ENCODE peak calls at places on chromosomes 5 and 9, in eight cellular contexts. One of them, this sample, is unnamed. For H3K9me3, the result is how much of the 10 kb centered on the place peaks cover.

GRCh38 chr5:169162407-169162806 is 138.5 kb downstream of the SLIT3 start:
- DNase-seq in GM23248: peak
- DNase-seq in PC-9: no peak
- DNase-seq in psoas muscle: no peak
- DNase-seq in CD8-positive, alpha-beta memory T cell: no peak
- DNase-seq in CD4-positive, alpha-beta T cell: no peak
- DNase-seq in lower lobe of right lung: no peak
- DNase-seq in cardiac muscle cell: no peak
- DNase-seq in this sample: no peak

GRCh38 chr5:136055612-136056302 is 27.0 kb downstream of the TGFBI start:
- DNase-seq in GM23248: no peak
- DNase-seq in PC-9: no peak
- DNase-seq in psoas muscle: no peak
- DNase-seq in CD8-positive, alpha-beta memory T cell: no peak
- DNase-seq in CD4-positive, alpha-beta T cell: no peak
- DNase-seq in lower lobe of right lung: no peak
- DNase-seq in cardiac muscle cell: no peak
- DNase-seq in this sample: no peak

GRCh38 chr9:100472725-100473261 is at the start of gene TMEFF1:
- DNase-seq in GM23248: peak
- DNase-seq in PC-9: peak
- DNase-seq in psoas muscle: peak
- DNase-seq in CD8-positive, alpha-beta memory T cell: peak
- DNase-seq in CD4-positive, alpha-beta T cell: peak
- DNase-seq in lower lobe of right lung: no peak
- DNase-seq in cardiac muscle cell: peak
- DNase-seq in this sample: no peak

GRCh38 chr9:3912817-3913216 is 387.0 kb upstream of the RFX3 start:
- DNase-seq in GM23248: peak
- DNase-seq in PC-9: no peak
- DNase-seq in psoas muscle: no peak
- DNase-seq in CD8-positive, alpha-beta memory T cell: no peak
- DNase-seq in CD4-positive, alpha-beta T cell: no peak
- DNase-seq in lower lobe of right lung: no peak
- DNase-seq in cardiac muscle cell: no peak
- DNase-seq in this sample: no peak

GRCh38 chr5:55853818-55854217 is 2.7 kb downstream of the IL31RA start:
- DNase-seq in GM23248: peak
- DNase-seq in PC-9: no peak
- DNase-seq in psoas muscle: no peak
- DNase-seq in CD8-positive, alpha-beta memory T cell: no peak
- DNase-seq in CD4-positive, alpha-beta T cell: no peak
- DNase-seq in lower lobe of right lung: no peak
- DNase-seq in cardiac muscle cell: no peak
- DNase-seq in this sample: no peak

GRCh38 chr5:28226407-28226806 is 1188.0 kb upstream of the CDH9 start:
- DNase-seq in GM23248: no peak
- DNase-seq in PC-9: no peak
- DNase-seq in psoas muscle: no peak
- DNase-seq in CD8-positive, alpha-beta memory T cell: no peak
- DNase-seq in CD4-positive, alpha-beta T cell: no peak
- DNase-seq in lower lobe of right lung: no peak
- DNase-seq in cardiac muscle cell: no peak
- DNase-seq in this sample: no peak

GRCh38 chr5:9239626-9240025 is 306.2 kb downstream of the SEMA5A start:
- DNase-seq in GM23248: peak
- DNase-seq in PC-9: no peak
- DNase-seq in psoas muscle: no peak
- DNase-seq in CD8-positive, alpha-beta memory T cell: no peak
- DNase-seq in CD4-positive, alpha-beta T cell: no peak
- DNase-seq in lower lobe of right lung: no peak
- DNase-seq in cardiac muscle cell: no peak
- DNase-seq in this sample: no peak

GRCh38 chr9:131398204-131398603 is 4.3 kb downstream of the PRRC2B start:
- DNase-seq in GM23248: no peak
- DNase-seq in PC-9: no peak
- DNase-seq in psoas muscle: no peak
- DNase-seq in CD8-positive, alpha-beta memory T cell: peak
- DNase-seq in CD4-positive, alpha-beta T cell: peak
- DNase-seq in lower lobe of right lung: peak
- DNase-seq in cardiac muscle cell: no peak
- DNase-seq in this sample: peak

GRCh38 chr5:142466195-142466951 is 141.6 kb upstream of the SPRY4 start:
- DNase-seq in GM23248: peak
- DNase-seq in PC-9: no peak
- DNase-seq in psoas muscle: no peak
- DNase-seq in CD8-positive, alpha-beta memory T cell: no peak
- DNase-seq in CD4-positive, alpha-beta T cell: no peak
- DNase-seq in lower lobe of right lung: no peak
- DNase-seq in cardiac muscle cell: no peak
- DNase-seq in this sample: no peak

GRCh38 chr9:130756460-130757152 is 63.0 kb downstream of the EXOSC2 start:
- DNase-seq in GM23248: no peak
- DNase-seq in PC-9: no peak
- DNase-seq in psoas muscle: no peak
- DNase-seq in CD8-positive, alpha-beta memory T cell: no peak
- DNase-seq in CD4-positive, alpha-beta T cell: no peak
- DNase-seq in lower lobe of right lung: no peak
- DNase-seq in cardiac muscle cell: no peak
- DNase-seq in this sample: no peak

GRCh38 chr9:128771094-128771721 is 519 bp downstream of the ZER1 start:
- DNase-seq in GM23248: peak
- DNase-seq in PC-9: no peak
- DNase-seq in psoas muscle: no peak
- DNase-seq in CD8-positive, alpha-beta memory T cell: peak
- DNase-seq in CD4-positive, alpha-beta T cell: peak
- DNase-seq in lower lobe of right lung: no peak
- DNase-seq in cardiac muscle cell: peak
- DNase-seq in this sample: no peak

GRCh38 chr9:125409217-125409636 is 147.6 kb downstream of the GAPVD1 start:
- DNase-seq in GM23248: peak
- DNase-seq in PC-9: peak
- DNase-seq in psoas muscle: no peak
- DNase-seq in CD8-positive, alpha-beta memory T cell: no peak
- DNase-seq in CD4-positive, alpha-beta T cell: no peak
- DNase-seq in lower lobe of right lung: no peak
- DNase-seq in cardiac muscle cell: no peak
- DNase-seq in this sample: no peak

GRCh38 chr5:181223041-181223728 is at the start of gene TRIM41:
- DNase-seq in GM23248: peak
- DNase-seq in PC-9: peak
- DNase-seq in psoas muscle: peak
- DNase-seq in CD8-positive, alpha-beta memory T cell: peak
- DNase-seq in CD4-positive, alpha-beta T cell: peak
- DNase-seq in lower lobe of right lung: peak
- DNase-seq in cardiac muscle cell: peak
- DNase-seq in this sample: peak

GRCh38 chr9:105608685-105609598 is 51.0 kb downstream of the FKTN start:
- DNase-seq in GM23248: peak
- DNase-seq in PC-9: no peak
- DNase-seq in psoas muscle: no peak
- DNase-seq in CD8-positive, alpha-beta memory T cell: peak
- DNase-seq in CD4-positive, alpha-beta T cell: no peak
- DNase-seq in lower lobe of right lung: no peak
- DNase-seq in cardiac muscle cell: peak
- DNase-seq in this sample: no peak

DNA sequence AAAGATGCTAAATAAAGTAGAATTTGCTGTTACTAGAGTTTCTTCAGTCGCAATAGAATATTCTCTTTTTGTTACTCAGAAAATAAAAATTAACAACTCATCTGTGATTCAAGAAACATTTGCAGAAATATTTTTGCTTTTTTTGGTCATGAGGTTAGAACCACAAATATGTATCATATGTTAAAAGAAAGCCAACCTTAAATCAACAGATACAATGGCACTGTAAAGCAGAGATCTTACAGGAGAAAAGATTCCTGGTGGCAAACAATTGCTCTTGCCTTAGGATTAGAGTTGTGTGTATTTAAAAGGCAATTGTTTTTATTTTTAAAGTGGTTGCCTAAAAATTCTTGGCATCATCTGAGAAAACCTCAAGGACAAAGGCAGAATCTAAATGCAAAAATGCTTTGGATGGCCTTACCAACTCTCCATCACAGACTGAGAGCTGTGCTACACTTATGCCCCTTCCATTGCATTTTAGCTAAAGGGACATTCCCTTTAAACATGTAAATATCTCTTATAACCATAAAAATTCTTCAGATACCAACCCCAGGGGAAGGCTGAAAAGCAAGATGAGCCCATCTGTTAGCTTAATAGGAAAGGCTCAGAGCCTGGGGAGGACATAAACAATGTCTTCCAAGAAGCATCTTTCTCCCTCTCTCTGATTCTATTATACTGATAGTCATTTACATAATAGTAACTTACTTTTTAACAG is 100.4 kb downstream of the FAM114A2 start:
- DNase-seq in GM23248: peak
- DNase-seq in PC-9: no peak
- DNase-seq in psoas muscle: no peak
- DNase-seq in CD8-positive, alpha-beta memory T cell: no peak
- DNase-seq in CD4-positive, alpha-beta T cell: no peak
- DNase-seq in lower lobe of right lung: no peak
- DNase-seq in cardiac muscle cell: no peak
- DNase-seq in this sample: no peak
- H3K9me3 ChIP-seq in GM23248: under half
- H3K9me3 ChIP-seq in PC-9: under half
- H3K9me3 ChIP-seq in psoas muscle: under half
- H3K9me3 ChIP-seq in CD8-positive, alpha-beta memory T cell: under half
- H3K9me3 ChIP-seq in CD4-positive, alpha-beta T cell: under half
- H3K9me3 ChIP-seq in lower lobe of right lung: under half
- H3K9me3 ChIP-seq in cardiac muscle cell: under half
- H3K9me3 ChIP-seq in this sample: under half

GRCh38 chr5:176995896-176996767 is 10.4 kb downstream of the UIMC1 start:
- DNase-seq in GM23248: peak
- DNase-seq in PC-9: no peak
- DNase-seq in psoas muscle: no peak
- DNase-seq in CD8-positive, alpha-beta memory T cell: no peak
- DNase-seq in CD4-positive, alpha-beta T cell: no peak
- DNase-seq in lower lobe of right lung: no peak
- DNase-seq in cardiac muscle cell: no peak
- DNase-seq in this sample: no peak

GRCh38 chr5:176994460-176995121 is 12.0 kb downstream of the UIMC1 start:
- DNase-seq in GM23248: no peak
- DNase-seq in PC-9: peak
- DNase-seq in psoas muscle: peak
- DNase-seq in CD8-positive, alpha-beta memory T cell: no peak
- DNase-seq in CD4-positive, alpha-beta T cell: no peak
- DNase-seq in lower lobe of right lung: peak
- DNase-seq in cardiac muscle cell: peak
- DNase-seq in this sample: no peak

GRCh38 chr5:176996780-176997179 is 9.8 kb downstream of the UIMC1 start:
- DNase-seq in GM23248: no peak
- DNase-seq in PC-9: no peak
- DNase-seq in psoas muscle: no peak
- DNase-seq in CD8-positive, alpha-beta memory T cell: no peak
- DNase-seq in CD4-positive, alpha-beta T cell: no peak
- DNase-seq in lower lobe of right lung: no peak
- DNase-seq in cardiac muscle cell: no peak
- DNase-seq in this sample: no peak

GRCh38 chr5:176998828-176999227 is 7.8 kb downstream of the UIMC1 start:
- DNase-seq in GM23248: no peak
- DNase-seq in PC-9: no peak
- DNase-seq in psoas muscle: no peak
- DNase-seq in CD8-positive, alpha-beta memory T cell: no peak
- DNase-seq in CD4-positive, alpha-beta T cell: no peak
- DNase-seq in lower lobe of right lung: no peak
- DNase-seq in cardiac muscle cell: no peak
- DNase-seq in this sample: no peak

DNA sequence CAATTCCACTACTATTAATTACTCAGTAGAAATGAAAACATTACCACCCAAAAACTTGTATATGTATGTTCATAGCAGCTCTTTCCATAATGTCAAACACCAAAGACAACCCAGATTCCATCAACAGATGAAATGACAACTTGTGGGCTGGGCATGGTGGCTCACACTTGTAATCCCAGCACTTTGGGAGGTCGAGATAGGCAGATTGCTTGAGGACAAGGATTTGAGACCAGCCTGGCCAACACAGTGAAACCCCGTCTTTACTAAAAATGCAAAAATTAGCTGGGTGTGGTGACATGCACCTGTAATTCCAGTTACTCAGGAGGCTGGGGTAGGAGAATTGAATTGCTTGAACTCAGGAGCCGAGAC is 11.5 kb downstream of the UIMC1 start:
- DNase-seq in GM23248: no peak
- DNase-seq in PC-9: no peak
- DNase-seq in psoas muscle: no peak
- DNase-seq in CD8-positive, alpha-beta memory T cell: no peak
- DNase-seq in CD4-positive, alpha-beta T cell: no peak
- DNase-seq in lower lobe of right lung: no peak
- DNase-seq in cardiac muscle cell: no peak
- DNase-seq in this sample: no peak
- H3K9me3 ChIP-seq in GM23248: under half
- H3K9me3 ChIP-seq in PC-9: under half
- H3K9me3 ChIP-seq in psoas muscle: under half
- H3K9me3 ChIP-seq in CD8-positive, alpha-beta memory T cell: under half
- H3K9me3 ChIP-seq in CD4-positive, alpha-beta T cell: under half
- H3K9me3 ChIP-seq in lower lobe of right lung: under half
- H3K9me3 ChIP-seq in cardiac muscle cell: under half
- H3K9me3 ChIP-seq in this sample: under half

GRCh38 chr5:40093550-40093949 is 586.2 kb upstream of the PTGER4 start:
- DNase-seq in GM23248: no peak
- DNase-seq in PC-9: no peak
- DNase-seq in psoas muscle: no peak
- DNase-seq in CD8-positive, alpha-beta memory T cell: no peak
- DNase-seq in CD4-positive, alpha-beta T cell: no peak
- DNase-seq in lower lobe of right lung: no peak
- DNase-seq in cardiac muscle cell: no peak
- DNase-seq in this sample: no peak

GRCh38 chr5:40084614-40085013 is 595.1 kb upstream of the PTGER4 start:
- DNase-seq in GM23248: no peak
- DNase-seq in PC-9: no peak
- DNase-seq in psoas muscle: no peak
- DNase-seq in CD8-positive, alpha-beta memory T cell: no peak
- DNase-seq in CD4-positive, alpha-beta T cell: no peak
- DNase-seq in lower lobe of right lung: no peak
- DNase-seq in cardiac muscle cell: no peak
- DNase-seq in this sample: no peak

GRCh38 chr5:40089269-40089668 is 590.4 kb upstream of the PTGER4 start:
- DNase-seq in GM23248: no peak
- DNase-seq in PC-9: no peak
- DNase-seq in psoas muscle: no peak
- DNase-seq in CD8-positive, alpha-beta memory T cell: no peak
- DNase-seq in CD4-positive, alpha-beta T cell: no peak
- DNase-seq in lower lobe of right lung: no peak
- DNase-seq in cardiac muscle cell: no peak
- DNase-seq in this sample: no peak
- H3K9me3 ChIP-seq in GM23248: under half
- H3K9me3 ChIP-seq in PC-9: under half
- H3K9me3 ChIP-seq in psoas muscle: under half
- H3K9me3 ChIP-seq in CD8-positive, alpha-beta memory T cell: under half
- H3K9me3 ChIP-seq in CD4-positive, alpha-beta T cell: under half
- H3K9me3 ChIP-seq in lower lobe of right lung: under half
- H3K9me3 ChIP-seq in cardiac muscle cell: under half
- H3K9me3 ChIP-seq in this sample: under half

DNA sequence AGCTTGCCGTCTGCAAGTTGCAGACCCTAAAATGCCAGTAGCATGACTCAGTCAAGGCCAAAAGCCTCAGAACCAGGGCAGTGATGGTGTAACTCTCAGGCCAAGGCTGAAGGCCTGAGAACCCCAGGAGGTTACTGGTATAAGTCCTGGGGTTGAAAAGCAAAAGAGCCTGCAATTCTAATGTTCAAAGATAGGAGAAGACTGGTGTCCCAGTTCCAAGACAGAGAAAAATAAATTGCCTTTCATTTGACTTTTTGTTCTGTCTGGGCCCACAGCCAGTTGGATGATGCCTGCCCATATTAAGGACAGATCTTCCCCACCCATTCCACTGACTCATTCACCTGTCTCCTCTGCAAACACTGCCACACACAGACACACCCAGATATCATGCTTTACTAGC is 673.2 kb downstream of the CDH18 start:
- DNase-seq in GM23248: no peak
- DNase-seq in PC-9: peak
- DNase-seq in psoas muscle: no peak
- DNase-seq in CD8-positive, alpha-beta memory T cell: no peak
- DNase-seq in CD4-positive, alpha-beta T cell: no peak
- DNase-seq in lower lobe of right lung: no peak
- DNase-seq in cardiac muscle cell: no peak
- DNase-seq in this sample: no peak
- H3K9me3 ChIP-seq in GM23248: under half
- H3K9me3 ChIP-seq in PC-9: under half
- H3K9me3 ChIP-seq in psoas muscle: under half
- H3K9me3 ChIP-seq in CD8-positive, alpha-beta memory T cell: under half
- H3K9me3 ChIP-seq in CD4-positive, alpha-beta T cell: under half
- H3K9me3 ChIP-seq in lower lobe of right lung: under half
- H3K9me3 ChIP-seq in cardiac muscle cell: under half
- H3K9me3 ChIP-seq in this sample: under half